ENCODE peak calls at places on chromosomes 4 and X, in six cellular contexts. One of them, this sample, is unnamed.
A peak's percentile ranks its signal among the peaks of the same experiment; 100 is the strongest.

GRCh38 chrX:70664726-70665125 is 220.1 kb downstream of the DLG3 start:
- ATAC-seq in pancreas: peak; percentile 53
- ATAC-seq in aorta: no peak
- ATAC-seq in naive thymus-derived CD8-positive, alpha-beta T cell: no peak
- ATAC-seq in A549: no peak
- ATAC-seq in omental fat pad: no peak
- ATAC-seq in this sample: no peak

GRCh38 chr4:182536221-182536620 is 293.0 kb downstream of the TENM3 start:
- ATAC-seq in pancreas: no peak
- ATAC-seq in aorta: no peak
- ATAC-seq in naive thymus-derived CD8-positive, alpha-beta T cell: no peak
- ATAC-seq in A549: no peak
- ATAC-seq in omental fat pad: no peak
- ATAC-seq in this sample: no peak

GRCh38 chr4:147481577-147482109 is 746 bp downstream of the EDNRA start:
- ATAC-seq in pancreas: no peak
- ATAC-seq in aorta: peak; percentile 1
- ATAC-seq in naive thymus-derived CD8-positive, alpha-beta T cell: no peak
- ATAC-seq in A549: no peak
- ATAC-seq in omental fat pad: peak; percentile 27
- ATAC-seq in this sample: no peak

GRCh38 chrX:74133156-74133796 is 170.7 kb upstream of the ZCCHC13 start:
- ATAC-seq in pancreas: peak; percentile 48
- ATAC-seq in aorta: peak; percentile 87
- ATAC-seq in naive thymus-derived CD8-positive, alpha-beta T cell: no peak
- ATAC-seq in A549: peak; percentile 78
- ATAC-seq in omental fat pad: peak; percentile 57
- ATAC-seq in this sample: peak; percentile 74

GRCh38 chrX:40947276-40947675 is 138.0 kb upstream of the USP9X start:
- ATAC-seq in pancreas: no peak
- ATAC-seq in aorta: no peak
- ATAC-seq in naive thymus-derived CD8-positive, alpha-beta T cell: no peak
- ATAC-seq in A549: no peak
- ATAC-seq in omental fat pad: peak; percentile 92
- ATAC-seq in this sample: no peak

GRCh38 chr4:79404666-79405065 is 3.4 kb downstream of the GK2 start:
- ATAC-seq in pancreas: no peak
- ATAC-seq in aorta: no peak
- ATAC-seq in naive thymus-derived CD8-positive, alpha-beta T cell: no peak
- ATAC-seq in A549: no peak
- ATAC-seq in omental fat pad: no peak
- ATAC-seq in this sample: no peak

GRCh38 chr4:162972661-162973202 is 194.0 kb downstream of the NAF1 start:
- ATAC-seq in pancreas: no peak
- ATAC-seq in aorta: no peak
- ATAC-seq in naive thymus-derived CD8-positive, alpha-beta T cell: no peak
- ATAC-seq in A549: no peak
- ATAC-seq in omental fat pad: no peak
- ATAC-seq in this sample: no peak

GRCh38 chr4:970046-970745 is 3.2 kb downstream of the DGKQ start:
- ATAC-seq in pancreas: no peak
- ATAC-seq in aorta: no peak
- ATAC-seq in naive thymus-derived CD8-positive, alpha-beta T cell: no peak
- ATAC-seq in A549: no peak
- ATAC-seq in omental fat pad: no peak
- ATAC-seq in this sample: no peak

GRCh38 chrX:10099411-10099810 is 57.4 kb upstream of the CLCN4 start:
- ATAC-seq in pancreas: no peak
- ATAC-seq in aorta: peak; percentile 63
- ATAC-seq in naive thymus-derived CD8-positive, alpha-beta T cell: no peak
- ATAC-seq in A549: no peak
- ATAC-seq in omental fat pad: no peak
- ATAC-seq in this sample: no peak

GRCh38 chrX:3743821-3744439 is 30.5 kb upstream of the PRKX start:
- ATAC-seq in pancreas: no peak
- ATAC-seq in aorta: no peak
- ATAC-seq in naive thymus-derived CD8-positive, alpha-beta T cell: peak; percentile 54
- ATAC-seq in A549: no peak
- ATAC-seq in omental fat pad: no peak
- ATAC-seq in this sample: no peak

GRCh38 chrX:40066700-40067099 is 31.1 kb downstream of the BCOR start:
- ATAC-seq in pancreas: no peak
- ATAC-seq in aorta: no peak
- ATAC-seq in naive thymus-derived CD8-positive, alpha-beta T cell: no peak
- ATAC-seq in A549: no peak
- ATAC-seq in omental fat pad: no peak
- ATAC-seq in this sample: no peak

GRCh38 chr4:134787315-134787714 is 585.7 kb upstream of the PABPC4L start:
- ATAC-seq in pancreas: no peak
- ATAC-seq in aorta: no peak
- ATAC-seq in naive thymus-derived CD8-positive, alpha-beta T cell: no peak
- ATAC-seq in A549: no peak
- ATAC-seq in omental fat pad: no peak
- ATAC-seq in this sample: no peak

GRCh38 chr4:41359069-41359769 is 102.5 kb downstream of the UCHL1 start:
- ATAC-seq in pancreas: no peak
- ATAC-seq in aorta: no peak
- ATAC-seq in naive thymus-derived CD8-positive, alpha-beta T cell: no peak
- ATAC-seq in A549: peak; percentile 74
- ATAC-seq in omental fat pad: no peak
- ATAC-seq in this sample: no peak

GRCh38 chrX:10441464-10441863 is 178.9 kb downstream of the MID1 start:
- ATAC-seq in pancreas: no peak
- ATAC-seq in aorta: no peak
- ATAC-seq in naive thymus-derived CD8-positive, alpha-beta T cell: no peak
- ATAC-seq in A549: no peak
- ATAC-seq in omental fat pad: no peak
- ATAC-seq in this sample: no peak

GRCh38 chrX:27966492-27966891 is 14.8 kb downstream of the DCAF8L1 start:
- ATAC-seq in pancreas: no peak
- ATAC-seq in aorta: no peak
- ATAC-seq in naive thymus-derived CD8-positive, alpha-beta T cell: no peak
- ATAC-seq in A549: no peak
- ATAC-seq in omental fat pad: no peak
- ATAC-seq in this sample: peak; percentile 86

GRCh38 chr4:52914051-52914605 is 52.0 kb downstream of the RASL11B start:
- ATAC-seq in pancreas: peak; percentile 78
- ATAC-seq in aorta: no peak
- ATAC-seq in naive thymus-derived CD8-positive, alpha-beta T cell: no peak
- ATAC-seq in A549: no peak
- ATAC-seq in omental fat pad: peak; percentile 50
- ATAC-seq in this sample: no peak

GRCh38 chr4:113756005-113756410 is 5.5 kb downstream of the CAMK2D start:
- ATAC-seq in pancreas: no peak
- ATAC-seq in aorta: no peak
- ATAC-seq in naive thymus-derived CD8-positive, alpha-beta T cell: no peak
- ATAC-seq in A549: no peak
- ATAC-seq in omental fat pad: no peak
- ATAC-seq in this sample: peak; percentile 27